ENCODE peak calls at places on chromosomes 2 and 18, in seven cellular contexts. One of them, this sample, is unnamed.

GRCh38 chr2:7773362-7773973 is 856.3 kb downstream of the RNF144A start:
- DNase-seq in upper lobe of right lung: no peak
- DNase-seq in CD4-positive, alpha-beta T cell: no peak
- DNase-seq in tibial nerve: no peak
- DNase-seq in colonic mucosa: no peak
- DNase-seq in cardiac muscle cell: no peak
- DNase-seq in mesendoderm: peak; percentile 18
- DNase-seq in this sample: no peak

GRCh38 chr18:23992119-23992940 is 22.2 kb upstream of the TTC39C start:
- DNase-seq in upper lobe of right lung: no peak
- DNase-seq in CD4-positive, alpha-beta T cell: peak; percentile 49
- DNase-seq in tibial nerve: no peak
- DNase-seq in colonic mucosa: no peak
- DNase-seq in cardiac muscle cell: no peak
- DNase-seq in mesendoderm: no peak
- DNase-seq in this sample: peak; percentile 87

GRCh38 chr2:132448771-132449170 is 32.2 kb downstream of the GPR39 start:
- DNase-seq in upper lobe of right lung: no peak
- DNase-seq in CD4-positive, alpha-beta T cell: no peak
- DNase-seq in tibial nerve: no peak
- DNase-seq in colonic mucosa: peak; percentile 25
- DNase-seq in cardiac muscle cell: peak; percentile 68
- DNase-seq in mesendoderm: peak; percentile 56
- DNase-seq in this sample: no peak

GRCh38 chr2:10277293-10278028 is 25.2 kb upstream of the HPCAL1 start:
- DNase-seq in upper lobe of right lung: peak; percentile 65
- DNase-seq in CD4-positive, alpha-beta T cell: no peak
- DNase-seq in tibial nerve: no peak
- DNase-seq in colonic mucosa: no peak
- DNase-seq in cardiac muscle cell: no peak
- DNase-seq in mesendoderm: no peak
- DNase-seq in this sample: no peak

GRCh38 chr2:156601840-156602551 is 165.8 kb downstream of the GPD2 start:
- DNase-seq in upper lobe of right lung: no peak
- DNase-seq in CD4-positive, alpha-beta T cell: no peak
- DNase-seq in tibial nerve: no peak
- DNase-seq in colonic mucosa: no peak
- DNase-seq in cardiac muscle cell: no peak
- DNase-seq in mesendoderm: no peak
- DNase-seq in this sample: no peak

GRCh38 chr2:96509114-96509846 is 4.1 kb upstream of the NEURL3 start:
- DNase-seq in upper lobe of right lung: peak; percentile 93
- DNase-seq in CD4-positive, alpha-beta T cell: peak; percentile 43
- DNase-seq in tibial nerve: peak; percentile 67
- DNase-seq in colonic mucosa: peak; percentile 94
- DNase-seq in cardiac muscle cell: peak; percentile 90
- DNase-seq in mesendoderm: peak; percentile 91
- DNase-seq in this sample: no peak

GRCh38 chr18:10681581-10682367 is 155.9 kb downstream of the NAPG start:
- DNase-seq in upper lobe of right lung: no peak
- DNase-seq in CD4-positive, alpha-beta T cell: no peak
- DNase-seq in tibial nerve: no peak
- DNase-seq in colonic mucosa: no peak
- DNase-seq in cardiac muscle cell: no peak
- DNase-seq in mesendoderm: no peak
- DNase-seq in this sample: no peak

GRCh38 chr2:217890445-217890844 is 112.3 kb downstream of the TNS1 start:
- DNase-seq in upper lobe of right lung: peak; percentile 48
- DNase-seq in CD4-positive, alpha-beta T cell: no peak
- DNase-seq in tibial nerve: no peak
- DNase-seq in colonic mucosa: no peak
- DNase-seq in cardiac muscle cell: peak; percentile 44
- DNase-seq in mesendoderm: peak; percentile 30
- DNase-seq in this sample: no peak

GRCh38 chr2:217840522-217840921 is 162.3 kb downstream of the TNS1 start:
- DNase-seq in upper lobe of right lung: no peak
- DNase-seq in CD4-positive, alpha-beta T cell: no peak
- DNase-seq in tibial nerve: no peak
- DNase-seq in colonic mucosa: no peak
- DNase-seq in cardiac muscle cell: no peak
- DNase-seq in mesendoderm: no peak
- DNase-seq in this sample: no peak

GRCh38 chr2:65500319-65501040 is 68.1 kb upstream of the SPRED2 start:
- DNase-seq in upper lobe of right lung: no peak
- DNase-seq in CD4-positive, alpha-beta T cell: no peak
- DNase-seq in tibial nerve: no peak
- DNase-seq in colonic mucosa: no peak
- DNase-seq in cardiac muscle cell: no peak
- DNase-seq in mesendoderm: no peak
- DNase-seq in this sample: no peak

GRCh38 chr2:239561448-239562001 is 160.7 kb upstream of the HDAC4 start:
- DNase-seq in upper lobe of right lung: peak; percentile 59
- DNase-seq in CD4-positive, alpha-beta T cell: no peak
- DNase-seq in tibial nerve: peak; percentile 81
- DNase-seq in colonic mucosa: no peak
- DNase-seq in cardiac muscle cell: no peak
- DNase-seq in mesendoderm: no peak
- DNase-seq in this sample: no peak

GRCh38 chr2:73970850-73971471 is 13.7 kb upstream of the TET3 start:
- DNase-seq in upper lobe of right lung: peak; percentile 88
- DNase-seq in CD4-positive, alpha-beta T cell: peak; percentile 53
- DNase-seq in tibial nerve: peak; percentile 67
- DNase-seq in colonic mucosa: peak; percentile 78
- DNase-seq in cardiac muscle cell: peak; percentile 65
- DNase-seq in mesendoderm: peak; percentile 18
- DNase-seq in this sample: peak; percentile 41

GRCh38 chr18:37287601-37288000 is 278.0 kb downstream of the CELF4 start:
- DNase-seq in upper lobe of right lung: no peak
- DNase-seq in CD4-positive, alpha-beta T cell: no peak
- DNase-seq in tibial nerve: no peak
- DNase-seq in colonic mucosa: no peak
- DNase-seq in cardiac muscle cell: no peak
- DNase-seq in mesendoderm: no peak
- DNase-seq in this sample: no peak

GRCh38 chr2:207993141-207993763 is 32.1 kb downstream of the PLEKHM3 start:
- DNase-seq in upper lobe of right lung: no peak
- DNase-seq in CD4-positive, alpha-beta T cell: no peak
- DNase-seq in tibial nerve: no peak
- DNase-seq in colonic mucosa: no peak
- DNase-seq in cardiac muscle cell: no peak
- DNase-seq in mesendoderm: no peak
- DNase-seq in this sample: no peak

GRCh38 chr2:233430091-233430490 is 75.8 kb downstream of the DGKD start:
- DNase-seq in upper lobe of right lung: no peak
- DNase-seq in CD4-positive, alpha-beta T cell: no peak
- DNase-seq in tibial nerve: no peak
- DNase-seq in colonic mucosa: no peak
- DNase-seq in cardiac muscle cell: no peak
- DNase-seq in mesendoderm: no peak
- DNase-seq in this sample: no peak

GRCh38 chr2:191857406-191857805 is 10.5 kb upstream of the CAVIN2 start:
- DNase-seq in upper lobe of right lung: no peak
- DNase-seq in CD4-positive, alpha-beta T cell: no peak
- DNase-seq in tibial nerve: no peak
- DNase-seq in colonic mucosa: no peak
- DNase-seq in cardiac muscle cell: no peak
- DNase-seq in mesendoderm: no peak
- DNase-seq in this sample: no peak

GRCh38 chr2:176931588-176932563 is 280.7 kb upstream of the HNRNPA3 start:
- DNase-seq in upper lobe of right lung: no peak
- DNase-seq in CD4-positive, alpha-beta T cell: no peak
- DNase-seq in tibial nerve: no peak
- DNase-seq in colonic mucosa: no peak
- DNase-seq in cardiac muscle cell: no peak
- DNase-seq in mesendoderm: peak; percentile 51
- DNase-seq in this sample: peak; percentile 3

GRCh38 chr2:181183878-181184553 is 203.6 kb downstream of the UBE2E3 start:
- DNase-seq in upper lobe of right lung: no peak
- DNase-seq in CD4-positive, alpha-beta T cell: no peak
- DNase-seq in tibial nerve: no peak
- DNase-seq in colonic mucosa: no peak
- DNase-seq in cardiac muscle cell: no peak
- DNase-seq in mesendoderm: no peak
- DNase-seq in this sample: no peak

GRCh38 chr2:71934320-71934593 is 213.4 kb downstream of the CYP26B1 start:
- DNase-seq in upper lobe of right lung: no peak
- DNase-seq in CD4-positive, alpha-beta T cell: no peak
- DNase-seq in tibial nerve: no peak
- DNase-seq in colonic mucosa: no peak
- DNase-seq in cardiac muscle cell: no peak
- DNase-seq in mesendoderm: no peak
- DNase-seq in this sample: no peak

GRCh38 chr18:28767201-28767600 is 590.3 kb upstream of the CDH2 start:
- DNase-seq in upper lobe of right lung: no peak
- DNase-seq in CD4-positive, alpha-beta T cell: no peak
- DNase-seq in tibial nerve: no peak
- DNase-seq in colonic mucosa: no peak
- DNase-seq in cardiac muscle cell: no peak
- DNase-seq in mesendoderm: no peak
- DNase-seq in this sample: no peak

GRCh38 chr2:190328748-190329147 is 9.1 kb upstream of the HIBCH start:
- DNase-seq in upper lobe of right lung: no peak
- DNase-seq in CD4-positive, alpha-beta T cell: no peak
- DNase-seq in tibial nerve: no peak
- DNase-seq in colonic mucosa: no peak
- DNase-seq in cardiac muscle cell: no peak
- DNase-seq in mesendoderm: no peak
- DNase-seq in this sample: no peak

GRCh38 chr18:75112486-75113096 is 96.3 kb downstream of the PTGR3 start:
- DNase-seq in upper lobe of right lung: no peak
- DNase-seq in CD4-positive, alpha-beta T cell: no peak
- DNase-seq in tibial nerve: no peak
- DNase-seq in colonic mucosa: no peak
- DNase-seq in cardiac muscle cell: peak; percentile 43
- DNase-seq in mesendoderm: no peak
- DNase-seq in this sample: no peak

GRCh38 chr18:75111673-75112485 is 97.1 kb downstream of the PTGR3 start:
- DNase-seq in upper lobe of right lung: no peak
- DNase-seq in CD4-positive, alpha-beta T cell: no peak
- DNase-seq in tibial nerve: no peak
- DNase-seq in colonic mucosa: no peak
- DNase-seq in cardiac muscle cell: no peak
- DNase-seq in mesendoderm: no peak
- DNase-seq in this sample: no peak

GRCh38 chr18:75110311-75110710 is 98.6 kb downstream of the PTGR3 start:
- DNase-seq in upper lobe of right lung: no peak
- DNase-seq in CD4-positive, alpha-beta T cell: no peak
- DNase-seq in tibial nerve: no peak
- DNase-seq in colonic mucosa: no peak
- DNase-seq in cardiac muscle cell: no peak
- DNase-seq in mesendoderm: no peak
- DNase-seq in this sample: no peak

GRCh38 chr18:75109819-75110218 is 99.1 kb downstream of the PTGR3 start:
- DNase-seq in upper lobe of right lung: no peak
- DNase-seq in CD4-positive, alpha-beta T cell: no peak
- DNase-seq in tibial nerve: no peak
- DNase-seq in colonic mucosa: no peak
- DNase-seq in cardiac muscle cell: no peak
- DNase-seq in mesendoderm: no peak
- DNase-seq in this sample: no peak

GRCh38 chr18:75110846-75111415 is 98.0 kb downstream of the PTGR3 start:
- DNase-seq in upper lobe of right lung: no peak
- DNase-seq in CD4-positive, alpha-beta T cell: no peak
- DNase-seq in tibial nerve: no peak
- DNase-seq in colonic mucosa: no peak
- DNase-seq in cardiac muscle cell: no peak
- DNase-seq in mesendoderm: no peak
- DNase-seq in this sample: no peak
- H3K27ac ChIP-seq in upper lobe of right lung: no peak overlapping the region
- H3K27ac ChIP-seq in CD4-positive, alpha-beta T cell: no peak overlapping the region
- H3K27ac ChIP-seq in tibial nerve: no peak overlapping the region
- H3K27ac ChIP-seq in colonic mucosa: no peak overlapping the region
- H3K27ac ChIP-seq in cardiac muscle cell: no peak overlapping the region
- H3K27ac ChIP-seq in mesendoderm: no peak overlapping the region
- H3K27ac ChIP-seq in this sample: no peak overlapping the region

GRCh38 chr2:230779141-230779523 is 66.5 kb downstream of the CAB39 start:
- DNase-seq in upper lobe of right lung: no peak
- DNase-seq in CD4-positive, alpha-beta T cell: peak; percentile 19
- DNase-seq in tibial nerve: no peak
- DNase-seq in colonic mucosa: no peak
- DNase-seq in cardiac muscle cell: no peak
- DNase-seq in mesendoderm: no peak
- DNase-seq in this sample: peak; percentile 78

GRCh38 chr2:230778350-230779140 is 65.9 kb downstream of the CAB39 start:
- DNase-seq in upper lobe of right lung: no peak
- DNase-seq in CD4-positive, alpha-beta T cell: no peak
- DNase-seq in tibial nerve: no peak
- DNase-seq in colonic mucosa: no peak
- DNase-seq in cardiac muscle cell: no peak
- DNase-seq in mesendoderm: no peak
- DNase-seq in this sample: no peak

GRCh38 chr2:230777681-230778080 is 65.0 kb downstream of the CAB39 start:
- DNase-seq in upper lobe of right lung: no peak
- DNase-seq in CD4-positive, alpha-beta T cell: no peak
- DNase-seq in tibial nerve: no peak
- DNase-seq in colonic mucosa: no peak
- DNase-seq in cardiac muscle cell: no peak
- DNase-seq in mesendoderm: no peak
- DNase-seq in this sample: no peak

GRCh38 chr2:230783101-230783500 is 70.5 kb downstream of the CAB39 start:
- DNase-seq in upper lobe of right lung: no peak
- DNase-seq in CD4-positive, alpha-beta T cell: no peak
- DNase-seq in tibial nerve: no peak
- DNase-seq in colonic mucosa: no peak
- DNase-seq in cardiac muscle cell: no peak
- DNase-seq in mesendoderm: no peak
- DNase-seq in this sample: no peak

GRCh38 chr2:230779607-230780006 is 67.0 kb downstream of the CAB39 start:
- DNase-seq in upper lobe of right lung: no peak
- DNase-seq in CD4-positive, alpha-beta T cell: no peak
- DNase-seq in tibial nerve: no peak
- DNase-seq in colonic mucosa: no peak
- DNase-seq in cardiac muscle cell: peak; percentile 14
- DNase-seq in mesendoderm: no peak
- DNase-seq in this sample: no peak
- H3K27ac ChIP-seq in upper lobe of right lung: no peak overlapping the region
- H3K27ac ChIP-seq in CD4-positive, alpha-beta T cell: no peak overlapping the region
- H3K27ac ChIP-seq in tibial nerve: no peak overlapping the region
- H3K27ac ChIP-seq in colonic mucosa: no peak overlapping the region
- H3K27ac ChIP-seq in cardiac muscle cell: peak overlapping the region; percentile 62
- H3K27ac ChIP-seq in mesendoderm: no peak overlapping the region
- H3K27ac ChIP-seq in this sample: peak overlapping the region; percentile 55

GRCh38 chr2:227509824-227510619 is 38.1 kb downstream of the AGFG1 start:
- DNase-seq in upper lobe of right lung: no peak
- DNase-seq in CD4-positive, alpha-beta T cell: no peak
- DNase-seq in tibial nerve: no peak
- DNase-seq in colonic mucosa: no peak
- DNase-seq in cardiac muscle cell: no peak
- DNase-seq in mesendoderm: peak; percentile 52
- DNase-seq in this sample: no peak
- H3K27ac ChIP-seq in upper lobe of right lung: no peak overlapping the region
- H3K27ac ChIP-seq in CD4-positive, alpha-beta T cell: no peak overlapping the region
- H3K27ac ChIP-seq in tibial nerve: no peak overlapping the region
- H3K27ac ChIP-seq in colonic mucosa: no peak overlapping the region
- H3K27ac ChIP-seq in cardiac muscle cell: peak overlapping the region; percentile 32
- H3K27ac ChIP-seq in mesendoderm: no peak overlapping the region
- H3K27ac ChIP-seq in this sample: no peak overlapping the region

DNA sequence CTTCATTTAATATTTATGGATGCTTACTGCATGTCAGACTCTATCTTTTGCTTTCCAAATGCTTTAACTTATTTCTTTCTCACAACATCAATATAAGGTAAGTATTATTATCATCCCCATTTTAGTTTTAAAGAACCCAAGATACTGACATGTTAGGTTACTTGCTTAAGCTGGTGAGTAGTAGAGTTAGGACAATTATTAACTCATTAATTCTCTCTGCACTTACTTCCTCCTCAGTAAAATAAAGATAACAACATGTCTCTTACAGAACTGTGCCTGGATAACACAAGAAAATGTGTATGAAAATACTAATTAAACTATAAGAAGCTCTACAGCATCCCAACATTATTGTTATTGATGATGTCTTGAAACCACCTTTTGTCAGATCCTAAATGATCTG is 359.1 kb upstream of the CHST9 start:
- DNase-seq in upper lobe of right lung: no peak
- DNase-seq in CD4-positive, alpha-beta T cell: no peak
- DNase-seq in tibial nerve: no peak
- DNase-seq in colonic mucosa: no peak
- DNase-seq in cardiac muscle cell: no peak
- DNase-seq in mesendoderm: no peak
- DNase-seq in this sample: no peak
- H3K27ac ChIP-seq in upper lobe of right lung: no peak overlapping the region
- H3K27ac ChIP-seq in CD4-positive, alpha-beta T cell: no peak overlapping the region
- H3K27ac ChIP-seq in tibial nerve: no peak overlapping the region
- H3K27ac ChIP-seq in colonic mucosa: no peak overlapping the region
- H3K27ac ChIP-seq in cardiac muscle cell: no peak overlapping the region
- H3K27ac ChIP-seq in mesendoderm: no peak overlapping the region
- H3K27ac ChIP-seq in this sample: no peak overlapping the region